ENCODE peak calls at places on chromosomes 1 and 21, in five cellular contexts. One of them, this sample, is unnamed.

GRCh38 chr21:43802713-43803313 is 13.4 kb downstream of the RRP1 start:
- DNase-seq in epithelial cell of esophagus: no peak
- DNase-seq in brain microvascular endothelial cell: no peak
- DNase-seq in tibial nerve: no peak
- DNase-seq in spleen: peak
- DNase-seq in this sample: no peak

GRCh38 chr1:912740-913301 is 10.9 kb upstream of the SAMD11 start:
- DNase-seq in epithelial cell of esophagus: peak
- DNase-seq in brain microvascular endothelial cell: peak
- DNase-seq in tibial nerve: no peak
- DNase-seq in spleen: peak
- DNase-seq in this sample: no peak

GRCh38 chr1:181714428-181714827 is 231.1 kb downstream of the CACNA1E start:
- DNase-seq in epithelial cell of esophagus: peak
- DNase-seq in brain microvascular endothelial cell: no peak
- DNase-seq in tibial nerve: no peak
- DNase-seq in spleen: no peak
- DNase-seq in this sample: no peak

GRCh38 chr1:228867093-228867950 is 132.0 kb downstream of the RHOU start:
- DNase-seq in epithelial cell of esophagus: no peak
- DNase-seq in brain microvascular endothelial cell: peak
- DNase-seq in tibial nerve: no peak
- DNase-seq in spleen: no peak
- DNase-seq in this sample: no peak

GRCh38 chr1:166169182-166169581 is 2.4 kb upstream of the FAM78B start:
- DNase-seq in epithelial cell of esophagus: no peak
- DNase-seq in brain microvascular endothelial cell: no peak
- DNase-seq in tibial nerve: no peak
- DNase-seq in spleen: no peak
- DNase-seq in this sample: no peak

GRCh38 chr1:48069662-48070432 is 72.7 kb upstream of the TRABD2B start:
- DNase-seq in epithelial cell of esophagus: no peak
- DNase-seq in brain microvascular endothelial cell: no peak
- DNase-seq in tibial nerve: peak
- DNase-seq in spleen: no peak
- DNase-seq in this sample: no peak

GRCh38 chr1:47443530-47444316 is 5.9 kb downstream of the FOXD2 start:
- DNase-seq in epithelial cell of esophagus: no peak
- DNase-seq in brain microvascular endothelial cell: no peak
- DNase-seq in tibial nerve: no peak
- DNase-seq in spleen: no peak
- DNase-seq in this sample: no peak

GRCh38 chr1:171500803-171501202 is 15.5 kb downstream of the PRRC2C start:
- DNase-seq in epithelial cell of esophagus: no peak
- DNase-seq in brain microvascular endothelial cell: no peak
- DNase-seq in tibial nerve: no peak
- DNase-seq in spleen: no peak
- DNase-seq in this sample: no peak

GRCh38 chr1:230077436-230078221 is 10.6 kb downstream of the GALNT2 start:
- DNase-seq in epithelial cell of esophagus: peak
- DNase-seq in brain microvascular endothelial cell: peak
- DNase-seq in tibial nerve: no peak
- DNase-seq in spleen: no peak
- DNase-seq in this sample: no peak

GRCh38 chr1:59350521-59350920 is 53.6 kb downstream of the FGGY start:
- DNase-seq in epithelial cell of esophagus: no peak
- DNase-seq in brain microvascular endothelial cell: no peak
- DNase-seq in tibial nerve: no peak
- DNase-seq in spleen: no peak
- DNase-seq in this sample: no peak

GRCh38 chr1:226763741-226764264 is 24.7 kb upstream of the ITPKB start:
- DNase-seq in epithelial cell of esophagus: peak
- DNase-seq in brain microvascular endothelial cell: peak
- DNase-seq in tibial nerve: no peak
- DNase-seq in spleen: no peak
- DNase-seq in this sample: peak

GRCh38 chr1:165143437-165144065 is 213.0 kb downstream of the LMX1A start:
- DNase-seq in epithelial cell of esophagus: peak
- DNase-seq in brain microvascular endothelial cell: no peak
- DNase-seq in tibial nerve: no peak
- DNase-seq in spleen: no peak
- DNase-seq in this sample: no peak

GRCh38 chr1:113677250-113678158 is 81.8 kb downstream of the PHTF1 start:
- DNase-seq in epithelial cell of esophagus: peak
- DNase-seq in brain microvascular endothelial cell: peak
- DNase-seq in tibial nerve: peak
- DNase-seq in spleen: no peak
- DNase-seq in this sample: peak

GRCh38 chr1:85933901-85934300 is 222.7 kb downstream of the COL24A1 start:
- DNase-seq in epithelial cell of esophagus: peak
- DNase-seq in brain microvascular endothelial cell: no peak
- DNase-seq in tibial nerve: peak
- DNase-seq in spleen: no peak
- DNase-seq in this sample: peak

GRCh38 chr21:43343095-43343991 is 83.6 kb downstream of the SIK1 start:
- DNase-seq in epithelial cell of esophagus: peak
- DNase-seq in brain microvascular endothelial cell: no peak
- DNase-seq in tibial nerve: no peak
- DNase-seq in spleen: no peak
- DNase-seq in this sample: no peak

GRCh38 chr1:175976865-175977642 is 230.0 kb downstream of the COP1 start:
- DNase-seq in epithelial cell of esophagus: peak
- DNase-seq in brain microvascular endothelial cell: no peak
- DNase-seq in tibial nerve: no peak
- DNase-seq in spleen: no peak
- DNase-seq in this sample: no peak

GRCh38 chr1:174998569-174999215 is 1.1 kb upstream of the CACYBP start:
- DNase-seq in epithelial cell of esophagus: peak
- DNase-seq in brain microvascular endothelial cell: peak
- DNase-seq in tibial nerve: peak
- DNase-seq in spleen: peak
- DNase-seq in this sample: no peak

GRCh38 chr1:37946703-37947360 is at the start of gene INPP5B:
- DNase-seq in epithelial cell of esophagus: no peak
- DNase-seq in brain microvascular endothelial cell: peak
- DNase-seq in tibial nerve: peak
- DNase-seq in spleen: peak
- DNase-seq in this sample: peak

GRCh38 chr1:112501810-112502641 is 6.7 kb upstream of the WNT2B start:
- DNase-seq in epithelial cell of esophagus: peak
- DNase-seq in brain microvascular endothelial cell: peak
- DNase-seq in tibial nerve: peak
- DNase-seq in spleen: peak
- DNase-seq in this sample: no peak

GRCh38 chr1:116365353-116365780 is 7.7 kb upstream of the ATP1A1 start:
- DNase-seq in epithelial cell of esophagus: no peak
- DNase-seq in brain microvascular endothelial cell: no peak
- DNase-seq in tibial nerve: no peak
- DNase-seq in spleen: no peak
- DNase-seq in this sample: no peak

GRCh38 chr1:9689011-9689706 is 37.6 kb downstream of the PIK3CD start:
- DNase-seq in epithelial cell of esophagus: peak
- DNase-seq in brain microvascular endothelial cell: peak
- DNase-seq in tibial nerve: peak
- DNase-seq in spleen: peak
- DNase-seq in this sample: no peak

GRCh38 chr1:20551945-20552727 is at the start of gene FAM43B:
- DNase-seq in epithelial cell of esophagus: peak
- DNase-seq in brain microvascular endothelial cell: no peak
- DNase-seq in tibial nerve: peak
- DNase-seq in spleen: no peak
- DNase-seq in this sample: no peak

GRCh38 chr21:45572231-45572630 is 30.0 kb upstream of the SLC19A1 start:
- DNase-seq in epithelial cell of esophagus: no peak
- DNase-seq in brain microvascular endothelial cell: no peak
- DNase-seq in tibial nerve: no peak
- DNase-seq in spleen: peak
- DNase-seq in this sample: no peak

GRCh38 chr1:183711691-183712401 is 58.7 kb upstream of the APOBEC4 start:
- DNase-seq in epithelial cell of esophagus: no peak
- DNase-seq in brain microvascular endothelial cell: peak
- DNase-seq in tibial nerve: no peak
- DNase-seq in spleen: no peak
- DNase-seq in this sample: peak

DNA sequence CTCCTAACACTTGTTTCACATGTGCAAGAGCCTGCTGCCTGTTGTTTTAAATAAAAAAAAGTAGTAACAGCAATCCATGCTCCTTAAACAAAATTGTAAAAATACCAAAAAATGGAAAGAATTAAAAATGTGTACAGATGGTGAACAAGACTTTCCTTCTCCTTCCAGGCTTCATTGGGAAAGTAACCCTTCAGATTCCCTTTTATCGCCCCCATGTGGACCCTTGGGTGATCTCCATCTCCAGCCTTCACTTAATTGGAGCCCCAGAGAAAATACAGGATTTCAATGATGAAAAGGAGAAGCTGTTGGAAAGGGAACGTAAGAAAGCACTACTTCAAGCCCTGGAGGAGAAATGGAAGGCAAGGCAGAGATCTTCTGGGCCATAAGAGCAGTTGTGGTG is 14.2 kb downstream of the VPS13D start:
- DNase-seq in epithelial cell of esophagus: peak
- DNase-seq in brain microvascular endothelial cell: no peak
- DNase-seq in tibial nerve: no peak
- DNase-seq in spleen: no peak
- DNase-seq in this sample: no peak
- TF ChIP-seq CTCF in epithelial cell of esophagus: peak
- TF ChIP-seq CTCF in brain microvascular endothelial cell: peak
- TF ChIP-seq CTCF in tibial nerve: no peak
- TF ChIP-seq CTCF in spleen: peak
- TF ChIP-seq CTCF in this sample: peak

DNA sequence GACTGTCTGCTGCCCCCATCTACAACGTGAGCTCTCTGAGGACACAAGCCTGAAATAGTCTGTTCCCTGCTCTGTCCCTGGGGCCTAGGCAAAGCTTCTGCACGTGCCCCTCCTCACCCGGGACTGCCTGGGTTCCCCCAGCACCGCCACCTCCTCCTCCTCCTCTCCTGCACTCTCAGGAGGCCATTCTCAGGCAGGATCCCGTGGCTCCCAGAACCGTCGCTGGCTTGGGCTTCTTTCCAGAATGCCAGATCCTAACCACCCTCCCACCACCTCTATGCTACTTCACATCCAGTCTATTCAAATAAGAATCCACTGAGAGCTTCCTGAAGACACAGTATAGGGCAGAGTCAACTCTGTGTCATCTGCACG is 11.2 kb downstream of the NPHP4 start:
- DNase-seq in epithelial cell of esophagus: no peak
- DNase-seq in brain microvascular endothelial cell: no peak
- DNase-seq in tibial nerve: no peak
- DNase-seq in spleen: peak
- DNase-seq in this sample: no peak
- H3K4me3 ChIP-seq in epithelial cell of esophagus: no peak
- H3K4me3 ChIP-seq in brain microvascular endothelial cell: no peak
- H3K4me3 ChIP-seq in tibial nerve: no peak
- H3K4me3 ChIP-seq in spleen: no peak
- H3K4me3 ChIP-seq in this sample: no peak

DNA sequence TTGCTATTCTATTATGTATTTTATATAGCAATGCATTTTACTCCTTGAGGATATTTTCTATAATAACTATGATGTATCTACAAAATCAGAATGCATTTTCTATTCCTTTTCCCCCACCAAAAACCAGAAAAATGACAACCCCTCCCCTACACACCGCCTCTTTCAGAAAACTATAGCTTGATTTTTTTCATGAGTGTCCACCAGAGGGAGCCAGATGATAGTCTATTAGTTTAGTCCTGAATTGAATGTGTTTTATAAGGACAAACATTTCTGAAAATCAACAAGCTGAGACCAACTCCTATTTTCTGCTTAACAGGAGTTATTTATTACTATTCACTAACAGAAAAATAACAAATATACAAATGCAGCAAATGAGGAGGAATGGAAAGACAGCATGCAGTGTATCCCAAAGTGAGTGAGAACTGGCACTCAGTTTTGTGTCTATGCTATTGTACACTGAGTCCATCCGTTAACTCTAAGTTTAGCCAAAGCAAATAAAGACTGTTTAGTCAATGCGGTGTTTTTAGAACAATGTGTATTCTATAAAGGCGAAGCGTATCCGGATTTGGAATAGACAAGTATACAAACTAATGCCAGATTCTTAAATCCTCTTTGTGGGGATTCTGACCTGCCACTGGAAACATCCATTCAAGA is 182.7 kb downstream of the VAV3 start:
- DNase-seq in epithelial cell of esophagus: peak
- DNase-seq in brain microvascular endothelial cell: peak
- DNase-seq in tibial nerve: peak
- DNase-seq in spleen: no peak
- DNase-seq in this sample: peak
- TF ChIP-seq CTCF in epithelial cell of esophagus: peak
- TF ChIP-seq CTCF in brain microvascular endothelial cell: peak
- TF ChIP-seq CTCF in tibial nerve: peak
- TF ChIP-seq CTCF in spleen: peak
- TF ChIP-seq CTCF in this sample: peak

DNA sequence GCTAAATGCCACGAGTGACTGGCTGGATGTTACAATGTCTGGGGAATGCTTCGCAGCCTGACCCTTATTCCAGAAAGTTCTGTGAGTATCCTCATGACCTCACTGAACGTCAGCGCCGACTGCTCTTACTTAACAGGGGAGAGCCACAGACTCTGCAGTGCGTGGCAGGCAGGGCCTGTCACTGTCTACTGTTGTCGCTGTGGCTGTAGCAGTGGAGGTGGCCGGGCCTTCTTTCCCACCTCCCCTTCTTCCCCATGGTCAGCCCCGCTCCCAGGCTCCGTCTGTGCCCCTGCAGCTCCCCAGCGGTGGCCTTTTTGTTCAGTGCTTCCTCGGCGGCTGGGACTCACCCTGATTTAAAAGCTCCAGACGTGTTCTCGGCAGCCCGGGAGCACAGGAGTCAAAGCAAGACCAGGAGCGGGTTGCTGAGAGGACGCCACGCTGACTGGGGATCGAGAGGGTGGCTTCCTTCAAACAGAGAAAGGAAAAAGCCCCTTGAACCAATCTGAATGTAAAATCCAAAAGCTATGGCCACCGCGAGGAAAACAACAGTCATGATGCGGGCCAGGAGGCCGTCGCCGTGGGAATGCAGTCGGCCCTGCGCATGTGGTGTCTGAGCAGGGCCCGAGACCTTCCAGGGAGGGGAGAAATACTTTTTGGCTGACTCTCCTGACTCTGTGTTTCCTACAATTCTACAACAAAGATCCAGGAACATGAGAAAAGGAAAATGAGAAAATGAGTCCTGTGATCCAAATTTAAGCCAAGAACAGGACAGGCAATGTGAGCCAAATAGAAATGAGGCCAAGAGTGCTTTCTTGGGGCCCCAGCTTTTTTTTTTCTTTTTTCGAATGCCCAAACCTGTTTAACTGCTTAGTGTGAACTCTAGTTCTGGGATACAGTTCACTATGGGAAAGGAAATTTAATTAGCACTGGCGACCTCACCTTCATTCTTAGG is 52.5 kb upstream of the TARBP1 start:
- DNase-seq in epithelial cell of esophagus: peak
- DNase-seq in brain microvascular endothelial cell: peak
- DNase-seq in tibial nerve: peak
- DNase-seq in spleen: peak
- DNase-seq in this sample: no peak
- H3K4me3 ChIP-seq in epithelial cell of esophagus: no peak
- H3K4me3 ChIP-seq in brain microvascular endothelial cell: no peak
- H3K4me3 ChIP-seq in tibial nerve: peak
- H3K4me3 ChIP-seq in spleen: no peak
- H3K4me3 ChIP-seq in this sample: no peak